ENCODE peak calls at places on chromosomes 4 and X, in six cellular contexts. Z, D, S, Q, R and P are unnamed samples.

GRCh38 chr4:4641661-4642180 is 99.9 kb upstream of the STX18 start:
- DNase-seq in R (peak; percentile 78), Q (no peak), S (peak; percentile 58), Z (no peak), D (no peak), P (no peak)

GRCh38 chr4:26032142-26032541 is 118.1 kb downstream of the SMIM20 start:
- DNase-seq in D (no peak), S (no peak), R (no peak), Q (no peak), Z (no peak), P (no peak)

GRCh38 chr4:8025668-8026067 is 86.0 kb upstream of the AFAP1 start:
- DNase-seq in D (no peak), S (no peak), R (no peak), Z (no peak), Q (no peak), P (no peak)

GRCh38 chrX:78710146-78710545 is 37.4 kb upstream of the LPAR4 start:
- DNase-seq in D (no peak), S (no peak), Q (no peak), R (no peak), Z (no peak), P (no peak)

GRCh38 chr4:158581161-158581560 is 59.5 kb downstream of the RXFP1 start:
- DNase-seq in D (no peak), Q (no peak), R (no peak), S (no peak), Z (no peak), P (no peak)

GRCh38 chrX:17082831-17083230 is 136.4 kb downstream of the REPS2 start:
- DNase-seq in D (no peak), Q (no peak), S (no peak), R (peak; percentile 9), Z (peak; percentile 10), P (no peak)

GRCh38 chr4:18366762-18367358 is 345.3 kb upstream of the LCORL start:
- DNase-seq in Z (no peak), R (peak; percentile 24), Q (no peak), D (peak; percentile 7), S (no peak), P (no peak)

GRCh38 chr4:139656614-139657486 is 8.8 kb upstream of the MGST2 start:
- DNase-seq in Q (no peak), S (peak; percentile 58), Z (peak; percentile 82), D (no peak), R (peak; percentile 76), P (peak; percentile 32)

GRCh38 chr4:6851962-6852361 is 57.7 kb upstream of the TBC1D14 start:
- DNase-seq in Z (no peak), Q (no peak), R (no peak), S (no peak), D (no peak), P (no peak)

GRCh38 chr4:40046311-40046980 is 10.2 kb upstream of the N4BP2 start:
- DNase-seq in D (no peak), Z (no peak), S (no peak), R (peak; percentile 93), Q (no peak), P (no peak)

GRCh38 chr4:168743576-168743975 is 246.7 kb downstream of the PALLD start:
- DNase-seq in D (no peak), Q (no peak), S (no peak), Z (no peak), R (peak; percentile 6), P (no peak)

GRCh38 chr4:89410687-89411086 is 103.1 kb upstream of the GPRIN3 start:
- DNase-seq in R (no peak), Q (no peak), Z (no peak), D (no peak), S (no peak), P (no peak)

GRCh38 chrX:118652717-118653116 is 74.7 kb upstream of the IL13RA1 start:
- DNase-seq in S (no peak), Z (no peak), D (no peak), Q (no peak), R (no peak), P (no peak)

GRCh38 chr4:101649790-101650450 is 140.6 kb upstream of the BANK1 start:
- DNase-seq in R (no peak), D (no peak), Q (no peak), S (no peak), Z (no peak), P (no peak)

GRCh38 chr4:87006531-87007344 is 71.9 kb downstream of the AFF1 start:
- DNase-seq in D (peak; percentile 71), Z (peak; percentile 84), S (peak; percentile 93), R (peak; percentile 84), Q (peak; percentile 51), P (peak; percentile 54)

GRCh38 chrX:120749141-120749846 is 119.4 kb upstream of the C1GALT1C1 start:
- DNase-seq in S (no peak), Q (no peak), Z (no peak), R (no peak), D (no peak), P (no peak)

GRCh38 chr4:76569225-76569624 is 134.2 kb downstream of the SHROOM3 start:
- DNase-seq in Z (no peak), R (no peak), D (no peak), Q (no peak), S (no peak), P (no peak)

GRCh38 chr4:66911898-66912297 is 633.4 kb downstream of the CENPC start:
- DNase-seq in Q (no peak), S (no peak), D (no peak), R (no peak), Z (no peak), P (no peak)

GRCh38 chrX:39688576-39689373 is 409.0 kb downstream of the BCOR start:
- DNase-seq in Z (peak; percentile 76), R (peak; percentile 1), Q (no peak), S (peak; percentile 63), D (no peak), P (peak; percentile 36)

GRCh38 chrX:19347916-19348315 is 4.2 kb downstream of the PDHA1 start:
- DNase-seq in Z (no peak), D (no peak), Q (no peak), S (no peak), R (no peak), P (no peak)

GRCh38 chrX:68822641-68823410 is 6.0 kb upstream of the EFNB1 start:
- DNase-seq in Z (peak; percentile 32), Q (no peak), S (no peak), R (peak; percentile 28), D (no peak), P (no peak)

GRCh38 chrX:31240982-31241381 is 169.1 kb upstream of the FTHL17 start:
- DNase-seq in R (no peak), Q (no peak), Z (no peak), D (no peak), S (no peak), P (no peak)

GRCh38 chrX:15723887-15724517 is 14.1 kb upstream of the CA5B start:
- DNase-seq in Z (no peak), Q (no peak), S (no peak), D (no peak), R (no peak), P (no peak)

GRCh38 chr4:110620352-110621327 is 2.2 kb downstream of the PITX2 start:
- DNase-seq in S (peak; percentile 85), Q (no peak), Z (no peak), D (no peak), R (no peak), P (no peak)

GRCh38 chr4:57658188-57658587 is 548.0 kb upstream of the IGFBP7 start:
- DNase-seq in Z (no peak), Q (no peak), D (no peak), R (no peak), S (no peak), P (no peak)

GRCh38 chr4:84965558-84966381 is 720 bp downstream of the WDFY3 start:
- DNase-seq in R (peak; percentile 14), Q (peak; percentile 9), Z (peak; percentile 67), D (no peak), S (peak; percentile 81), P (no peak)

GRCh38 chrX:39063037-39063436 is 261.8 kb downstream of the MID1IP1 start:
- DNase-seq in S (no peak), Q (no peak), D (no peak), R (no peak), Z (no peak), P (no peak)

GRCh38 chr4:53913771-53914170 is 150.6 kb downstream of the CHIC2 start:
- DNase-seq in Z (no peak), R (no peak), D (no peak), S (no peak), Q (no peak), P (no peak)

GRCh38 chr4:10655968-10656367 is 28.6 kb downstream of the CLNK start:
- DNase-seq in R (no peak), D (no peak), Z (no peak), Q (no peak), S (no peak), P (no peak)

DNA sequence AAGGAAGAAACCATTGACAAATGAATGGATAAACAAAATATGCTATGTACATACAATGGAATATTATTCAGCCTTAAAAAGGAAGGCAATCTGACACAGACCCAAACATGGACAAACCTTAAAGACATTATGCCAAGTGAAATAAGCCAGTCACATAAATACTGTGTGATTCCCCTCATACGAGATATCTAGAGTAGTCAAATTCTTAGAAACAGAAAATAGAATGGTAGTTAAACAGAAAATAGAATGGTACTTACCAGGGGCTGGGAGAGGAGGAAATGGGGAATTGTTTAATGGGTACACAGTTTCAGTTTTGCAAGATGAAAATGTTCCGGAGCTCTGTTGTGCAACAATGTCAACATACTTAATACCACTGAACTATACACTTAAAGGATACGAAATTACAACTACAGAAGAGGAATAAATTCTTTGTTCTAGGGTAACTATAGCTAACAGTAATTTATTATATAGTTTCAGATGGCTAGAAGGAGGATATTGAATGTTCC is 47.8 kb upstream of the DUSP21 start:
- DNase-seq in Z (no peak), D (peak; percentile 25), R (no peak), S (no peak), Q (no peak), P (no peak)
- TF ChIP-seq TAF1 in Z (no peak), D (no peak), R (no peak), S (no peak), Q (no peak), P (no peak)

GRCh38 chrX:10620121-10620699 is at the start of gene MID1:
- DNase-seq in Q (no peak), D (no peak), R (no peak), S (peak; percentile 60), Z (no peak), P (no peak)
- TF ChIP-seq POLR2A in Q (no peak), D (no peak), R (no peak), S (peak; percentile 49), Z (no peak), P (no peak)

DNA sequence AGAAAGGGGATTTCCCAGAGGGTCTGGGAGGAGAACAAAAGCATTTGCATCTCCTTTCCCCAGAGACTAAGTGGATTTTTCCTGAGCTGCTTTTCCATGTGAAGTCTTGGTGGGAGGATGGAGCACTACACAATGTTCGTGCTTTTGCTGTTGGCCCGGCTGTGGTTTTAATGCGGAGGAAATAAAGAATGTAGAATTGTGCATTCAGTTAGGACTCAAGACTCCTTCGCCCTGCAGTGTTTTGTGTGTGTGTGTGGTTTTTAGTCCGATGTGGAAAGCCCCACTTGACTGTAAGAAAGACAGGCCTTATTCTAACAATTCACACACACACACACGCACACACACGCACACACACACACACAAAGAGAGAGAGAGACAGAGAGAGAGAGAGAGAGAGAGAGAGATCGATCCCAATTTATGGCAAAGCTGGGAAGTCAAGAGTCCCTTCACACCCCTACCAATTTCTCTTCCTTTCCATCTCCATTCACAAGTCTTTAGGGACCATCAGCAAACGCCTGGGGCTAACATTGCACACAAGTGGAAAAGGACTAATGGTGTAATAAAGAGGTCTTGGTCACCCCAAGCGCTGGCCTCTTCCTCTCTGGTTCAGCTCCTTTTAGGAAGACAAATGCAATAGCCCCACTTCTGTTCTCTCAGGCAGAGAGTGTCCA is 44.2 kb downstream of the CLDN34 start:
- DNase-seq in Z (no peak), S (no peak), Q (no peak), D (peak; percentile 48), R (no peak), P (no peak)
- TF ChIP-seq TAF1 in Z (no peak), S (no peak), Q (no peak), D (no peak), R (no peak), P (no peak)

GRCh38 chr4:78775278-78776030 is 696 bp upstream of the BMP2K start:
- DNase-seq in Z (peak; percentile 92), S (peak; percentile 88), Q (peak; percentile 66), D (no peak), R (peak; percentile 71), P (peak; percentile 58)
- TF ChIP-seq POLR2A in Z (peak; percentile 76), S (peak; percentile 86), Q (peak; percentile 66), D (no peak), R (peak; percentile 72), P (peak; percentile 74)